ENCODE peak calls at places on chromosomes 13 and 19, in eight cellular contexts. One of them, this sample, is unnamed.

GRCh38 chr13:46211521-46212351 is at the start of gene LRRC63:
- DNase-seq in colonic mucosa: peak; percentile 78
- DNase-seq in upper lobe of right lung: peak; percentile 91
- DNase-seq in body of pancreas: peak; percentile 71
- DNase-seq in tibial artery: peak; percentile 72
- DNase-seq in endodermal cell: peak; percentile 88
- DNase-seq in heart left ventricle: peak; percentile 76
- DNase-seq in psoas muscle: peak; percentile 76
- DNase-seq in this sample: no peak

GRCh38 chr19:49890349-49891311 is 6.1 kb downstream of the IL4I1 start:
- DNase-seq in colonic mucosa: peak; percentile 69
- DNase-seq in upper lobe of right lung: peak; percentile 80
- DNase-seq in body of pancreas: peak; percentile 45
- DNase-seq in tibial artery: no peak
- DNase-seq in endodermal cell: peak; percentile 93
- DNase-seq in heart left ventricle: peak; percentile 20
- DNase-seq in psoas muscle: no peak
- DNase-seq in this sample: no peak

GRCh38 chr13:113967206-113967720 is 6.6 kb downstream of the C13orf46 start:
- DNase-seq in colonic mucosa: no peak
- DNase-seq in upper lobe of right lung: peak; percentile 46
- DNase-seq in body of pancreas: peak; percentile 14
- DNase-seq in tibial artery: no peak
- DNase-seq in endodermal cell: no peak
- DNase-seq in heart left ventricle: no peak
- DNase-seq in psoas muscle: peak; percentile 4
- DNase-seq in this sample: no peak

GRCh38 chr19:47097396-47098217 is 16.0 kb downstream of the ZC3H4 start:
- DNase-seq in colonic mucosa: peak; percentile 42
- DNase-seq in upper lobe of right lung: no peak
- DNase-seq in body of pancreas: no peak
- DNase-seq in tibial artery: peak; percentile 74
- DNase-seq in endodermal cell: peak; percentile 49
- DNase-seq in heart left ventricle: peak; percentile 49
- DNase-seq in psoas muscle: peak; percentile 58
- DNase-seq in this sample: no peak

GRCh38 chr19:18768046-18768771 is 22.9 kb downstream of the COMP start:
- DNase-seq in colonic mucosa: no peak
- DNase-seq in upper lobe of right lung: no peak
- DNase-seq in body of pancreas: no peak
- DNase-seq in tibial artery: no peak
- DNase-seq in endodermal cell: peak; percentile 69
- DNase-seq in heart left ventricle: no peak
- DNase-seq in psoas muscle: no peak
- DNase-seq in this sample: no peak

GRCh38 chr13:80473695-80474094 is 132.8 kb upstream of the SPRY2 start:
- DNase-seq in colonic mucosa: no peak
- DNase-seq in upper lobe of right lung: no peak
- DNase-seq in body of pancreas: peak; percentile 42
- DNase-seq in tibial artery: no peak
- DNase-seq in endodermal cell: no peak
- DNase-seq in heart left ventricle: no peak
- DNase-seq in psoas muscle: no peak
- DNase-seq in this sample: no peak

GRCh38 chr13:68697551-68697950 is 1410.1 kb upstream of the ATXN8OS start:
- DNase-seq in colonic mucosa: no peak
- DNase-seq in upper lobe of right lung: no peak
- DNase-seq in body of pancreas: no peak
- DNase-seq in tibial artery: no peak
- DNase-seq in endodermal cell: no peak
- DNase-seq in heart left ventricle: no peak
- DNase-seq in psoas muscle: no peak
- DNase-seq in this sample: no peak

GRCh38 chr13:104106705-104107393 is 1040.6 kb upstream of the SLC10A2 start:
- DNase-seq in colonic mucosa: no peak
- DNase-seq in upper lobe of right lung: no peak
- DNase-seq in body of pancreas: peak; percentile 24
- DNase-seq in tibial artery: no peak
- DNase-seq in endodermal cell: peak; percentile 61
- DNase-seq in heart left ventricle: no peak
- DNase-seq in psoas muscle: no peak
- DNase-seq in this sample: no peak

GRCh38 chr19:18438331-18439024 is 545 bp upstream of the ISYNA1 start:
- DNase-seq in colonic mucosa: no peak
- DNase-seq in upper lobe of right lung: no peak
- DNase-seq in body of pancreas: peak; percentile 76
- DNase-seq in tibial artery: no peak
- DNase-seq in endodermal cell: peak; percentile 92
- DNase-seq in heart left ventricle: peak; percentile 73
- DNase-seq in psoas muscle: no peak
- DNase-seq in this sample: no peak

GRCh38 chr13:113528101-113528797 is 37.7 kb upstream of the DCUN1D2 start:
- DNase-seq in colonic mucosa: no peak
- DNase-seq in upper lobe of right lung: no peak
- DNase-seq in body of pancreas: no peak
- DNase-seq in tibial artery: no peak
- DNase-seq in endodermal cell: no peak
- DNase-seq in heart left ventricle: no peak
- DNase-seq in psoas muscle: no peak
- DNase-seq in this sample: no peak

GRCh38 chr19:18488838-18489626 is 32.8 kb downstream of the ELL start:
- DNase-seq in colonic mucosa: no peak
- DNase-seq in upper lobe of right lung: no peak
- DNase-seq in body of pancreas: peak; percentile 82
- DNase-seq in tibial artery: no peak
- DNase-seq in endodermal cell: peak; percentile 89
- DNase-seq in heart left ventricle: no peak
- DNase-seq in psoas muscle: no peak
- DNase-seq in this sample: no peak

GRCh38 chr13:43307921-43308433 is 284.6 kb downstream of the DNAJC15 start:
- DNase-seq in colonic mucosa: peak; percentile 67
- DNase-seq in upper lobe of right lung: peak; percentile 87
- DNase-seq in body of pancreas: peak; percentile 71
- DNase-seq in tibial artery: peak; percentile 81
- DNase-seq in endodermal cell: peak; percentile 47
- DNase-seq in heart left ventricle: peak; percentile 83
- DNase-seq in psoas muscle: peak; percentile 82
- DNase-seq in this sample: peak; percentile 59

GRCh38 chr13:24713022-24713421 is 32.8 kb downstream of the ATP12A start:
- DNase-seq in colonic mucosa: no peak
- DNase-seq in upper lobe of right lung: no peak
- DNase-seq in body of pancreas: no peak
- DNase-seq in tibial artery: no peak
- DNase-seq in endodermal cell: no peak
- DNase-seq in heart left ventricle: peak; percentile 32
- DNase-seq in psoas muscle: no peak
- DNase-seq in this sample: no peak

GRCh38 chr13:75864718-75865117 is 228.6 kb downstream of the LMO7 start:
- DNase-seq in colonic mucosa: no peak
- DNase-seq in upper lobe of right lung: no peak
- DNase-seq in body of pancreas: no peak
- DNase-seq in tibial artery: no peak
- DNase-seq in endodermal cell: no peak
- DNase-seq in heart left ventricle: no peak
- DNase-seq in psoas muscle: no peak
- DNase-seq in this sample: peak; percentile 76

GRCh38 chr19:18657590-18658365 is 20.9 kb downstream of the KLHL26 start:
- DNase-seq in colonic mucosa: no peak
- DNase-seq in upper lobe of right lung: no peak
- DNase-seq in body of pancreas: peak; percentile 49
- DNase-seq in tibial artery: peak; percentile 84
- DNase-seq in endodermal cell: peak; percentile 74
- DNase-seq in heart left ventricle: peak; percentile 83
- DNase-seq in psoas muscle: peak; percentile 69
- DNase-seq in this sample: peak; percentile 45

GRCh38 chr19:3452456-3453068 is 27.8 kb downstream of the SMIM24 start:
- DNase-seq in colonic mucosa: no peak
- DNase-seq in upper lobe of right lung: peak; percentile 62
- DNase-seq in body of pancreas: no peak
- DNase-seq in tibial artery: no peak
- DNase-seq in endodermal cell: no peak
- DNase-seq in heart left ventricle: no peak
- DNase-seq in psoas muscle: no peak
- DNase-seq in this sample: no peak
- H3K27ac ChIP-seq in colonic mucosa: no peak overlapping the region
- H3K27ac ChIP-seq in upper lobe of right lung: no peak overlapping the region
- H3K27ac ChIP-seq in body of pancreas: no peak overlapping the region
- H3K27ac ChIP-seq in tibial artery: peak overlapping the region; percentile 88
- H3K27ac ChIP-seq in endodermal cell: no peak overlapping the region
- H3K27ac ChIP-seq in heart left ventricle: no peak overlapping the region
- H3K27ac ChIP-seq in psoas muscle: peak overlapping the region; percentile 84
- H3K27ac ChIP-seq in this sample: peak overlapping the region; percentile 39

DNA sequence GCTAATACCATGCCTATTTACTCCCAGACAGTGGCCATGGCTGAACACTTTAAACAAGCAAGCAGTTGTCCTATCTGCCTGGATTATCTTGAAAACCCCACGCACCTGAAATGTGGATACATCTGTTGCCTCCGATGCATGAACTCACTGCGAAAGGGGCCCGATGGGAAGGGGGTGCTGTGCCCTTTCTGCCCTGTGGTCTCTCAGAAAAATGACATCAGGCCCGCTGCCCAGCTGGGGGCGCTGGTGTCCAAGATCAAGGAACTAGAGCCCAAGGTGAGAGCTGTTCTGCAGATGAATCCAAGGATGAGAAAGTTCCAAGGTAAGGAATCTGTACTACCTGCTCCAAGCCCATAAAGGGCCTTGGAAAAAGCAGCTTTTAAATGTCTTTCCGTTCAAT is 8.6 kb downstream of the RFPL4AL1 start:
- DNase-seq in colonic mucosa: no peak
- DNase-seq in upper lobe of right lung: no peak
- DNase-seq in body of pancreas: no peak
- DNase-seq in tibial artery: no peak
- DNase-seq in endodermal cell: peak; percentile 43
- DNase-seq in heart left ventricle: no peak
- DNase-seq in psoas muscle: no peak
- DNase-seq in this sample: no peak
- TF ChIP-seq CTCF in colonic mucosa: no peak
- TF ChIP-seq CTCF in upper lobe of right lung: no peak
- TF ChIP-seq CTCF in body of pancreas: no peak
- TF ChIP-seq CTCF in tibial artery: no peak
- TF ChIP-seq CTCF in endodermal cell: no peak
- TF ChIP-seq CTCF in heart left ventricle: no peak
- TF ChIP-seq CTCF in psoas muscle: no peak
- TF ChIP-seq CTCF in this sample: no peak

GRCh38 chr19:31331536-31331935 is 17.7 kb downstream of the TSHZ3 start:
- DNase-seq in colonic mucosa: no peak
- DNase-seq in upper lobe of right lung: no peak
- DNase-seq in body of pancreas: no peak
- DNase-seq in tibial artery: no peak
- DNase-seq in endodermal cell: no peak
- DNase-seq in heart left ventricle: no peak
- DNase-seq in psoas muscle: no peak
- DNase-seq in this sample: no peak

GRCh38 chr19:31330237-31330636 is 19.0 kb downstream of the TSHZ3 start:
- DNase-seq in colonic mucosa: no peak
- DNase-seq in upper lobe of right lung: no peak
- DNase-seq in body of pancreas: no peak
- DNase-seq in tibial artery: no peak
- DNase-seq in endodermal cell: no peak
- DNase-seq in heart left ventricle: no peak
- DNase-seq in psoas muscle: no peak
- DNase-seq in this sample: no peak

GRCh38 chr19:31334101-31334848 is 15.0 kb downstream of the TSHZ3 start:
- DNase-seq in colonic mucosa: no peak
- DNase-seq in upper lobe of right lung: no peak
- DNase-seq in body of pancreas: no peak
- DNase-seq in tibial artery: no peak
- DNase-seq in endodermal cell: no peak
- DNase-seq in heart left ventricle: no peak
- DNase-seq in psoas muscle: no peak
- DNase-seq in this sample: no peak

GRCh38 chr19:31330761-31331160 is 18.5 kb downstream of the TSHZ3 start:
- DNase-seq in colonic mucosa: no peak
- DNase-seq in upper lobe of right lung: no peak
- DNase-seq in body of pancreas: no peak
- DNase-seq in tibial artery: no peak
- DNase-seq in endodermal cell: no peak
- DNase-seq in heart left ventricle: no peak
- DNase-seq in psoas muscle: no peak
- DNase-seq in this sample: no peak

GRCh38 chr19:31332096-31332495 is 17.1 kb downstream of the TSHZ3 start:
- DNase-seq in colonic mucosa: no peak
- DNase-seq in upper lobe of right lung: no peak
- DNase-seq in body of pancreas: no peak
- DNase-seq in tibial artery: no peak
- DNase-seq in endodermal cell: no peak
- DNase-seq in heart left ventricle: no peak
- DNase-seq in psoas muscle: no peak
- DNase-seq in this sample: no peak
- H3K27ac ChIP-seq in colonic mucosa: no peak overlapping the region
- H3K27ac ChIP-seq in upper lobe of right lung: no peak overlapping the region
- H3K27ac ChIP-seq in body of pancreas: no peak overlapping the region
- H3K27ac ChIP-seq in tibial artery: no peak overlapping the region
- H3K27ac ChIP-seq in endodermal cell: no peak overlapping the region
- H3K27ac ChIP-seq in heart left ventricle: no peak overlapping the region
- H3K27ac ChIP-seq in psoas muscle: no peak overlapping the region
- H3K27ac ChIP-seq in this sample: peak overlapping the region; percentile 90

DNA sequence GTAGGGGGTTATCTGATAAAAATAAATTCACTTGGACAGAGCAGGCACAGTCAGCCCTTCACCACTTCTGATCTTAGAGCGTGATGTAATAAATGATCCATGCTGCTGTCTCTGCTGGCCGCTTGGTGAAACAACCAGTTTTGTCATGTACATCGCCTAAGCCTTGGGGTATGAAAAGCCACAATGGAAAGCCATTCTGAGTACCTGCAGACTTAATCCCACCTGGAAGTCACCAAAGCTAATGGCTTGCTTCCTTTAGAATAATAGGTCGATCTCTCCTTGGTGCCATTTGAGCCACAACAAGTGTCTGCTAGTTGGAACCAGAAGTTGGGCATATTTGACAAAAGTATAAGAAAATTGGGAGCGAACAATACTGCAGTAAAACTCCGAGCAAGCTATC is 1649.7 kb upstream of the SPRY2 start:
- DNase-seq in colonic mucosa: no peak
- DNase-seq in upper lobe of right lung: no peak
- DNase-seq in body of pancreas: no peak
- DNase-seq in tibial artery: no peak
- DNase-seq in endodermal cell: peak; percentile 58
- DNase-seq in heart left ventricle: no peak
- DNase-seq in psoas muscle: no peak
- DNase-seq in this sample: no peak
- TF ChIP-seq CTCF in colonic mucosa: no peak
- TF ChIP-seq CTCF in upper lobe of right lung: no peak
- TF ChIP-seq CTCF in body of pancreas: no peak
- TF ChIP-seq CTCF in tibial artery: no peak
- TF ChIP-seq CTCF in endodermal cell: peak; percentile 30
- TF ChIP-seq CTCF in heart left ventricle: no peak
- TF ChIP-seq CTCF in psoas muscle: no peak
- TF ChIP-seq CTCF in this sample: no peak

GRCh38 chr19:1449467-1450442 is at the start of gene APC2:
- DNase-seq in colonic mucosa: no peak
- DNase-seq in upper lobe of right lung: no peak
- DNase-seq in body of pancreas: no peak
- DNase-seq in tibial artery: no peak
- DNase-seq in endodermal cell: peak; percentile 89
- DNase-seq in heart left ventricle: no peak
- DNase-seq in psoas muscle: no peak
- DNase-seq in this sample: no peak
- H3K27ac ChIP-seq in colonic mucosa: no peak within 1 kb of the TSS
- H3K27ac ChIP-seq in upper lobe of right lung: no peak within 1 kb of the TSS
- H3K27ac ChIP-seq in body of pancreas: no peak within 1 kb of the TSS
- H3K27ac ChIP-seq in tibial artery: no peak within 1 kb of the TSS
- H3K27ac ChIP-seq in endodermal cell: peak within 1 kb of the TSS; percentile 90
- H3K27ac ChIP-seq in heart left ventricle: no peak within 1 kb of the TSS
- H3K27ac ChIP-seq in psoas muscle: no peak within 1 kb of the TSS
- H3K27ac ChIP-seq in this sample: no peak within 1 kb of the TSS

This sample was measured in AG04450.